ENCODE peak calls at places on chromosomes 11 and 22, in nine cellular contexts. One of them, this sample, is unnamed.
A peak's percentile ranks its signal among the peaks of the same experiment; 100 is the strongest.

GRCh38 chr11:66617148-66617814 is 851 bp downstream of the RBM14 start:
- DNase-seq in HepG2: no peak
- DNase-seq in ovary: no peak
- DNase-seq in tibial nerve: peak; percentile 55
- DNase-seq in lower leg skin: peak; percentile 96
- DNase-seq in spleen: peak; percentile 95
- DNase-seq in K562: no peak
- DNase-seq in H1: no peak
- DNase-seq in GM12878: no peak
- DNase-seq in this sample: peak; percentile 62

GRCh38 chr11:105823495-105824033 is 198.5 kb downstream of the MSANTD4 start:
- DNase-seq in HepG2: no peak
- DNase-seq in ovary: no peak
- DNase-seq in tibial nerve: no peak
- DNase-seq in lower leg skin: no peak
- DNase-seq in spleen: no peak
- DNase-seq in K562: no peak
- DNase-seq in H1: no peak
- DNase-seq in GM12878: no peak
- DNase-seq in this sample: no peak

GRCh38 chr11:106076421-106076922 is 675 bp downstream of the KBTBD3 start:
- DNase-seq in HepG2: no peak
- DNase-seq in ovary: no peak
- DNase-seq in tibial nerve: peak; percentile 9
- DNase-seq in lower leg skin: no peak
- DNase-seq in spleen: no peak
- DNase-seq in K562: no peak
- DNase-seq in H1: no peak
- DNase-seq in GM12878: no peak
- DNase-seq in this sample: no peak

GRCh38 chr11:15976433-15977045 is 379.8 kb downstream of the SOX6 start:
- DNase-seq in HepG2: no peak
- DNase-seq in ovary: no peak
- DNase-seq in tibial nerve: no peak
- DNase-seq in lower leg skin: no peak
- DNase-seq in spleen: no peak
- DNase-seq in K562: no peak
- DNase-seq in H1: no peak
- DNase-seq in GM12878: no peak
- DNase-seq in this sample: no peak

GRCh38 chr22:27706489-27706888 is 95.1 kb downstream of the MN1 start:
- DNase-seq in HepG2: no peak
- DNase-seq in ovary: no peak
- DNase-seq in tibial nerve: no peak
- DNase-seq in lower leg skin: no peak
- DNase-seq in spleen: no peak
- DNase-seq in K562: no peak
- DNase-seq in H1: no peak
- DNase-seq in GM12878: no peak
- DNase-seq in this sample: no peak

GRCh38 chr11:88208742-88209141 is 33.5 kb upstream of the RAB38 start:
- DNase-seq in HepG2: no peak
- DNase-seq in ovary: no peak
- DNase-seq in tibial nerve: peak; percentile 6
- DNase-seq in lower leg skin: no peak
- DNase-seq in spleen: no peak
- DNase-seq in K562: no peak
- DNase-seq in H1: no peak
- DNase-seq in GM12878: no peak
- DNase-seq in this sample: no peak

GRCh38 chr11:103359221-103359620 is 250.0 kb downstream of the DYNC2H1 start:
- DNase-seq in HepG2: peak; percentile 20
- DNase-seq in ovary: no peak
- DNase-seq in tibial nerve: no peak
- DNase-seq in lower leg skin: no peak
- DNase-seq in spleen: no peak
- DNase-seq in K562: no peak
- DNase-seq in H1: no peak
- DNase-seq in GM12878: no peak
- DNase-seq in this sample: no peak

GRCh38 chr11:113147249-113147648 is 167.1 kb upstream of the TTC12 start:
- DNase-seq in HepG2: no peak
- DNase-seq in ovary: no peak
- DNase-seq in tibial nerve: no peak
- DNase-seq in lower leg skin: no peak
- DNase-seq in spleen: no peak
- DNase-seq in K562: no peak
- DNase-seq in H1: peak; percentile 5
- DNase-seq in GM12878: no peak
- DNase-seq in this sample: no peak

GRCh38 chr11:70763606-70764005 is 365.3 kb downstream of the CTTN start:
- DNase-seq in HepG2: no peak
- DNase-seq in ovary: no peak
- DNase-seq in tibial nerve: no peak
- DNase-seq in lower leg skin: no peak
- DNase-seq in spleen: no peak
- DNase-seq in K562: no peak
- DNase-seq in H1: no peak
- DNase-seq in GM12878: no peak
- DNase-seq in this sample: no peak

DNA sequence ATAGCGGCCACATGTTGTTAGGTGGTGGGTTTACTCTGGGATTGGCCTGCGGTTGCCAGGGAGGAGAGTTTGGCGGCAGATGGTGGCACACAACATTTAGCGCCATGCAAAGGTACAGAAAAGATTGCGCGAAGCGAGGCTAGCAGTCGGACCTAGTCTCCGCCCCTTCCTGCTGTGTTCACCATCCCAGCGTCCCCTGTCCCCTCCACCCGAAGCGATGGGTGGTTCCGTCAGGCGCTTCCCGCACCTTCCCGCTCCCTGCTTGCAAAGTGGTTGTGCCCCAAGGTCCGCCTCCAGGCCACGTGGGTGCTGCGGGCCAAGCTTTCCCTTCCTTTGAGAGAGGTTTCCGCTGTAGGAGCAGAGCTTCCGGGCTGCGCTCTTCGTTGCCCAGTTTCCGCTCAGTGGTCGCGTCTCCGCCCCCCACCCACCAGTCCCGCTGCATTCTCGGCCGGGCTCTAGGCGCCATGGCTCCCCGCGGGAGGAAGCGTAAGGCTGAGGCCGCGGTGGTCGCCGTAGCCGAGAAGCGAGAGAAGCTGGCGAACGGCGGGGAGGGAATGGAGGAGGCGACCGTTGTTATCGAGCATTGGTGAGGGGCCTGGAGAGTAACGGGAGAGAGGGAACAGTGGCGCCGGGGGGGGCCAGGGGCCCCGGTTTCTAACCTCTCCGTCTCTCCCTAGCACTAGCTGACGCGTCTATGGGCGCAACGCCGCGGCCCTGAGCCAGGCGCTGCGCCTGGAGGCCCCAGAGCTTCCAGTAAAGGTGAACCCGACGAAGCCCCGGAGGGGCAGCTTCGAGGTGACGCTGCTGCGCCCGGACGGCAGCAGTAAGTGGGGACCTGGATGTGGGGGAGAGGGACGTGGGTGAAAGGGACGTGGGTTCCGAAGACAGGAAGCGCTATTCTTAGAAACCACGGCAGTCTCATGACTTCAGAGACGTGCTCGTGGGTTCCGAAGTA is at the start of gene SELENOH:
- DNase-seq in HepG2: peak; percentile 84
- DNase-seq in ovary: peak; percentile 96
- DNase-seq in tibial nerve: peak; percentile 88
- DNase-seq in lower leg skin: peak; percentile 99
- DNase-seq in spleen: peak; percentile 98
- DNase-seq in K562: peak; percentile 90
- DNase-seq in H1: peak; percentile 99
- DNase-seq in GM12878: peak; percentile 95
- DNase-seq in this sample: peak; percentile 97
- TF ChIP-seq POLR2A in HepG2: peak; percentile 76
- TF ChIP-seq POLR2A in ovary: peak; percentile 72
- TF ChIP-seq POLR2A in tibial nerve: peak; percentile 81
- TF ChIP-seq POLR2A in lower leg skin: no peak
- TF ChIP-seq POLR2A in spleen: peak; percentile 58
- TF ChIP-seq POLR2A in K562: peak; percentile 95
- TF ChIP-seq POLR2A in H1: peak; percentile 88
- TF ChIP-seq POLR2A in GM12878: peak; percentile 99
- TF ChIP-seq POLR2A in this sample: peak; percentile 91

DNA sequence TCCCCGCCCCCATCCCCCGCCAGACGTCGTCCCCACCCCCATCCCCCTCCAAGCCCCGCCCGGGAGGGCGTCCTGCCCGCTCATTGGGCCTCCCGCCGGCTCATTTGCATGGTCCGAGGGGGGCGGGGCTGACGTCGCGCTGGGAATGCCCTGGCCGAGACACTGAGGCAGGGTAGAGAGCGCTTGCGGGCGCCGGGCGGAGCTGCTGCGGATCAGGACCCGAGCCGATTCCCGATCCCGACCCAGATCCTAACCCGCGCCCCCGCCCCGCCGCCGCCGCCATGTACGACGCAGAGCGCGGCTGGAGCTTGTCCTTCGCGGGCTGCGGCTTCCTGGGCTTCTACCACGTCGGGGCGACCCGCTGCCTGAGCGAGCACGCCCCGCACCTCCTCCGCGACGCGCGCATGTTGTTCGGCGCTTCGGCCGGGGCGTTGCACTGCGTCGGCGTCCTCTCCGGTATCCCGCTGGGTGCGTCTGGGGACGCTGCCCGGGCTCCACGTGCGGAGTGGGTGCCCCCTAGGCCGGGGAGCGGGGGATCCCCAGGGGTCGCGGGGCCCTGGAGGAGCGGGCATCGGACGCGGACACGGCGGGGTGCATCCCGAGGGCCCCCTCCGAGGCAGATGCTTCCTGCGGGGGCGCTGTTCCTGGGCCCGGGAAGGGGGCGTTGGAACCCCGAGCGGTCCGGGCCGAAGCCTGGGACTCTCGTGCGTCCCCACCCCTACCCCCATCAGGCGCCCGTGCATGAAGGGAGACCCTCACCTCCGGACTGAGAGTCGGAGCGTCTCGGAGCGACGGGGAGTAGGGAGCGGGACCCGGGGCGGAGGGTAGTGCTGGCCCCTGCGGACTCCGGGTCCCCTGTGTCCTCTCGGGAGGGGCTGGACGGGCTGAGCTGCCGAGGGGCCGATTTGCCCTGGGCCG is at the start of gene PNPLA3:
- DNase-seq in HepG2: peak; percentile 77
- DNase-seq in ovary: peak; percentile 95
- DNase-seq in tibial nerve: peak; percentile 84
- DNase-seq in lower leg skin: peak; percentile 98
- DNase-seq in spleen: peak; percentile 89
- DNase-seq in K562: peak; percentile 95
- DNase-seq in H1: peak; percentile 70
- DNase-seq in GM12878: no peak
- DNase-seq in this sample: peak; percentile 67
- TF ChIP-seq POLR2A in HepG2: peak; percentile 99
- TF ChIP-seq POLR2A in ovary: no peak
- TF ChIP-seq POLR2A in tibial nerve: peak; percentile 49
- TF ChIP-seq POLR2A in lower leg skin: no peak
- TF ChIP-seq POLR2A in spleen: no peak
- TF ChIP-seq POLR2A in K562: no peak
- TF ChIP-seq POLR2A in H1: peak; percentile 92
- TF ChIP-seq POLR2A in GM12878: peak; percentile 44
- TF ChIP-seq POLR2A in this sample: no peak

GRCh38 chr11:609355-609811 is 6.4 kb downstream of the IRF7 start:
- DNase-seq in HepG2: no peak
- DNase-seq in ovary: no peak
- DNase-seq in tibial nerve: no peak
- DNase-seq in lower leg skin: peak; percentile 85
- DNase-seq in spleen: no peak
- DNase-seq in K562: no peak
- DNase-seq in H1: no peak
- DNase-seq in GM12878: no peak
- DNase-seq in this sample: no peak

GRCh38 chr11:610146-610801 is 5.5 kb downstream of the IRF7 start:
- DNase-seq in HepG2: no peak
- DNase-seq in ovary: no peak
- DNase-seq in tibial nerve: no peak
- DNase-seq in lower leg skin: peak; percentile 84
- DNase-seq in spleen: no peak
- DNase-seq in K562: no peak
- DNase-seq in H1: no peak
- DNase-seq in GM12878: no peak
- DNase-seq in this sample: no peak

GRCh38 chr11:612961-613300 is 2.8 kb downstream of the IRF7 start:
- DNase-seq in HepG2: no peak
- DNase-seq in ovary: no peak
- DNase-seq in tibial nerve: no peak
- DNase-seq in lower leg skin: peak; percentile 87
- DNase-seq in spleen: no peak
- DNase-seq in K562: no peak
- DNase-seq in H1: no peak
- DNase-seq in GM12878: no peak
- DNase-seq in this sample: no peak

GRCh38 chr11:612201-612960 is 3.4 kb downstream of the IRF7 start:
- DNase-seq in HepG2: peak; percentile 29
- DNase-seq in ovary: peak; percentile 44
- DNase-seq in tibial nerve: no peak
- DNase-seq in lower leg skin: peak; percentile 86
- DNase-seq in spleen: no peak
- DNase-seq in K562: no peak
- DNase-seq in H1: no peak
- DNase-seq in GM12878: no peak
- DNase-seq in this sample: peak; percentile 51

GRCh38 chr11:611001-611996 is 4.5 kb downstream of the IRF7 start:
- DNase-seq in HepG2: no peak
- DNase-seq in ovary: no peak
- DNase-seq in tibial nerve: no peak
- DNase-seq in lower leg skin: peak; percentile 83
- DNase-seq in spleen: no peak
- DNase-seq in K562: no peak
- DNase-seq in H1: no peak
- DNase-seq in GM12878: no peak
- DNase-seq in this sample: no peak
- TF ChIP-seq POLR2A in HepG2: no peak
- TF ChIP-seq POLR2A in ovary: no peak
- TF ChIP-seq POLR2A in tibial nerve: no peak
- TF ChIP-seq POLR2A in lower leg skin: no peak
- TF ChIP-seq POLR2A in spleen: no peak
- TF ChIP-seq POLR2A in K562: no peak
- TF ChIP-seq POLR2A in H1: no peak
- TF ChIP-seq POLR2A in GM12878: peak; percentile 83
- TF ChIP-seq POLR2A in this sample: no peak

DNA sequence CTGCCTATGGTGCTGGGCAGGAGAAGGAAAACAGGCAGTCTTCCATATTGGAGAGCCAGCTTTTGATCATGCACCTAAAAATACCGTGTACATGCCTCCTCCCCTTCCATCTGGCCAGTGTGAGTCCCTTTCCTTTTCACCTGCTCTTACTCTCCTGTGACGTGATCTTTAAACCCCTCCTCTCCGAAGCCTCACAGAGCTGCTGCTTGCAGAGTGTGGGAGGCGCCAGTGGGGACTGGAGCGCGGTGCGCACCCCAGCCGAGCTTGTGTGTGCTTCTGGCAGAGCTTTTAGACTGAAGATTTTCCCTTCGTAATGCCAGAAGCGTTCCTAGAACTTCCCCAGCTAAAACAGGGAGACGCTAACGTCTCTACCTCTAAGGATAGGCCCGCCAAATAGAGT is 29.8 kb downstream of the MUC6 start:
- DNase-seq in HepG2: no peak
- DNase-seq in ovary: peak; percentile 63
- DNase-seq in tibial nerve: no peak
- DNase-seq in lower leg skin: no peak
- DNase-seq in spleen: no peak
- DNase-seq in K562: no peak
- DNase-seq in H1: no peak
- DNase-seq in GM12878: no peak
- DNase-seq in this sample: no peak
- TF ChIP-seq POLR2A in HepG2: no peak
- TF ChIP-seq POLR2A in ovary: no peak
- TF ChIP-seq POLR2A in tibial nerve: no peak
- TF ChIP-seq POLR2A in lower leg skin: no peak
- TF ChIP-seq POLR2A in spleen: no peak
- TF ChIP-seq POLR2A in K562: no peak
- TF ChIP-seq POLR2A in H1: no peak
- TF ChIP-seq POLR2A in GM12878: no peak
- TF ChIP-seq POLR2A in this sample: no peak

This sample was measured in erythroblast.